ENCODE peak calls at places on chromosomes 3 and 15, in seven cellular contexts. I is IMR-90, F is lower lobe of right lung, K is psoas muscle, Z is GM23338, U is esophagus muscularis mucosa, Q is neural progenitor cell. E is an unnamed sample. For H3K36me3 and H3K4me1, the result is how much of the 10 kb centered on the place peaks cover.

GRCh38 chr15:67840747-67841634 is 1.1 kb upstream of the RNU6-1 start:
- DNase-seq in I (peak), F (no peak), K (no peak), Z (no peak), U (no peak), Q (peak), E (peak)

GRCh38 chr3:13066236-13066635 is 7.0 kb downstream of the IQSEC1 start:
- DNase-seq in I (no peak), F (no peak), K (no peak), Z (no peak), U (no peak), Q (no peak), E (no peak)

GRCh38 chr3:153752405-153753027 is 368.7 kb upstream of the ARHGEF26 start:
- DNase-seq in I (no peak), F (no peak), K (no peak), Z (no peak), U (no peak), Q (no peak), E (no peak)

GRCh38 chr3:13274874-13275332 is 145.2 kb downstream of the NUP210 start:
- DNase-seq in I (no peak), F (peak), K (no peak), Z (no peak), U (no peak), Q (no peak), E (peak)

GRCh38 chr3:71227344-71227743 is 356.2 kb downstream of the FOXP1 start:
- DNase-seq in I (no peak), F (no peak), K (no peak), Z (no peak), U (no peak), Q (no peak), E (no peak)

GRCh38 chr3:126916546-126916945 is 66.4 kb upstream of the PLXNA1 start:
- DNase-seq in I (no peak), F (no peak), K (no peak), Z (no peak), U (no peak), Q (no peak), E (no peak)

GRCh38 chr3:38630591-38630990 is 18.9 kb downstream of the SCN5A start:
- DNase-seq in I (no peak), F (no peak), K (no peak), Z (no peak), U (no peak), Q (no peak), E (no peak)

GRCh38 chr15:95141486-95141885 is 910.1 kb downstream of the MCTP2 start:
- DNase-seq in I (peak), F (no peak), K (no peak), Z (no peak), U (no peak), Q (no peak), E (peak)

GRCh38 chr15:96327155-96327741 is 3.3 kb upstream of the NR2F2 start:
- DNase-seq in I (peak), F (no peak), K (no peak), Z (peak), U (no peak), Q (peak), E (peak)

GRCh38 chr3:42118762-42119361 is 27.7 kb downstream of the TRAK1 start:
- DNase-seq in I (peak), F (no peak), K (no peak), Z (peak), U (no peak), Q (peak), E (peak)

GRCh38 chr15:55588070-55588817 is at the start of gene PYGO1:
- DNase-seq in I (peak), F (peak), K (peak), Z (peak), U (no peak), Q (peak), E (peak)

GRCh38 chr3:45906681-45907220 is 20.4 kb downstream of the CCR9 start:
- DNase-seq in I (peak), F (no peak), K (peak), Z (peak), U (no peak), Q (peak), E (peak)

GRCh38 chr3:8301977-8302589 is 199.5 kb upstream of the LMCD1 start:
- DNase-seq in I (peak), F (no peak), K (no peak), Z (peak), U (peak), Q (peak), E (peak)

GRCh38 chr15:84835661-84836384 is 18.7 kb downstream of the ALPK3 start:
- DNase-seq in I (no peak), F (no peak), K (no peak), Z (no peak), U (no peak), Q (no peak), E (no peak)

GRCh38 chr3:160403796-160404510 is 4.5 kb downstream of the SMC4 start:
- DNase-seq in I (peak), F (no peak), K (no peak), Z (no peak), U (no peak), Q (no peak), E (no peak)

GRCh38 chr3:136114421-136114820 is 81.7 kb downstream of the MSL2 start:
- DNase-seq in I (peak), F (peak), K (no peak), Z (no peak), U (no peak), Q (no peak), E (no peak)

GRCh38 chr15:31212286-31212685 is 110.8 kb upstream of the TRPM1 start:
- DNase-seq in I (no peak), F (no peak), K (no peak), Z (no peak), U (no peak), Q (no peak), E (no peak)

GRCh38 chr15:20340331-20340811 is 201.2 kb downstream of the GOLGA6L6 start:
- DNase-seq in I (peak), F (peak), K (peak), Z (no peak), U (peak), Q (no peak), E (peak)

GRCh38 chr3:186772886-186773417 is 10.4 kb upstream of the EIF4A2 start:
- DNase-seq in I (no peak), F (peak), K (peak), Z (peak), U (peak), Q (peak), E (peak)

GRCh38 chr15:31272558-31273257 is 53.9 kb upstream of the KLF13 start:
- DNase-seq in I (no peak), F (no peak), K (no peak), Z (no peak), U (peak), Q (no peak), E (peak)

GRCh38 chr3:185145511-185145910 is 7.3 kb downstream of the C3orf70 start:
- DNase-seq in I (no peak), F (no peak), K (no peak), Z (no peak), U (no peak), Q (no peak), E (no peak)

GRCh38 chr15:70244978-70245542 is 147.3 kb upstream of the TLE3 start:
- DNase-seq in I (no peak), F (no peak), K (no peak), Z (no peak), U (no peak), Q (no peak), E (no peak)

GRCh38 chr3:127831723-127832172 is 9.4 kb upstream of the MGLL start:
- DNase-seq in I (peak), F (peak), K (peak), Z (peak), U (no peak), Q (peak), E (no peak)

GRCh38 chr15:58235961-58236360 is 97.8 kb downstream of the AQP9 start:
- DNase-seq in I (peak), F (no peak), K (no peak), Z (no peak), U (no peak), Q (no peak), E (no peak)

GRCh38 chr3:50154476-50154839 is 666 bp upstream of the SEMA3F start:
- DNase-seq in I (no peak), F (peak), K (no peak), Z (peak), U (no peak), Q (no peak), E (peak)

DNA sequence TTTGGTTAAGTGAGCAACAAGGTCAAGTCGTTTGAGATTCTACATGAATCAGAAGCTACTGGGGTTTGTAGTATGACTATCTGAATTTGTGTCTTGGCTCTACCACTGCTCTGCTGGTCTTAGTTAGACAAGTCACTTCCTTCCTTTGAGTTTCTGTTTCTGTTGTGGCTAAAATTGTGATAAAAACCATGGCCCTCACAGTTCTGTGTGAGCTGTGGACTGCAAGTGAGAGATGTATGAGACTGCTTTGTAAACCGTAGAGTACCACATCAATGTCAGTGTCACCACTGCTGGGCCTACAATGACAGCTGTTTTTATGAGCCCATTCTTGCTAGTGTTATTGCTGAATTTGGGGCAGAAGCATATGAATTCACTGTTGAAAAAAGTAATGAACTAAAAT is 32.7 kb downstream of the RARB start:
- DNase-seq in I (no peak), F (no peak), K (no peak), Z (no peak), U (no peak), Q (no peak), E (no peak)
- H3K27ac ChIP-seq in I (no peak), F (no peak), K (no peak), Z (no peak), U (peak), Q (no peak), E (no peak)

GRCh38 chr3:414063-414462 is 217.5 kb downstream of the CHL1 start:
- DNase-seq in I (peak), F (no peak), K (no peak), Z (peak), U (no peak), Q (peak), E (no peak)

GRCh38 chr3:409011-409410 is 212.4 kb downstream of the CHL1 start:
- DNase-seq in I (no peak), F (no peak), K (no peak), Z (no peak), U (no peak), Q (no peak), E (no peak)

DNA sequence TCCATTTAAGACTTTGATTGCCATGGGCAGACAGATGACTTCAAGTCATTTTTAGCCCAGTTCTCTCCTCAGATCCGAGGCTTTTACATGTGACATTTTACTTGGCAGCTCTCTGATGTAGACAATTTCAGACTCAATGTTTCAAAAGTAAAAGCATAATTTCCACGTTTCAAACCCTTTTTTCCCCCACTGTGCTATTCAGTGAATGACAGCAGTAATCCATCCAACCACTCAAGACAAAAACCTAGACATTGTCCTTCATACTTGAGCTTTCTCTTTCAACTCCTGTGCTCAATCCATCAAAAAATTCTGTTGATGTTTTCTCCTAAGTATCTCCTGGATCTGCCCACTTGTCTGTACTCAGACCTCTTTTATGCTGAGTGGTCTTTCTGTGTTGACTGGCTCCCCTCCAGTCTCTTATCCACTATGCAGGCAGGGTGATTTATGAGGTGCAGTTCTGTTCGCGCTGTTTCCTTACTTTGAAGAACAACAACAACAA is 214.7 kb downstream of the CHL1 start:
- DNase-seq in I (no peak), F (no peak), K (no peak), Z (no peak), U (no peak), Q (no peak), E (no peak)
- H3K36me3 ChIP-seq in I (under half), F (under half), K (under half), Z (under half), U (under half), Q (under half), E (under half)

GRCh38 chr3:195154111-195154791 is 116.7 kb downstream of the XXYLT1 start:
- DNase-seq in I (peak), F (no peak), K (no peak), Z (no peak), U (no peak), Q (no peak), E (peak)
- H3K4me1 ChIP-seq in I (under half), F (half or more), K (under half), Z (half or more), U (half or more), Q (half or more), E (half or more)

GRCh38 chr15:63191895-63192603 is 2.6 kb downstream of the RAB8B start:
- DNase-seq in I (no peak), F (no peak), K (no peak), Z (no peak), U (no peak), Q (no peak), E (no peak)

GRCh38 chr15:63192604-63193206 is 3.3 kb downstream of the RAB8B start:
- DNase-seq in I (no peak), F (no peak), K (no peak), Z (no peak), U (no peak), Q (no peak), E (no peak)

GRCh38 chr15:63189955-63190691 is 717 bp downstream of the RAB8B start:
- DNase-seq in I (no peak), F (no peak), K (no peak), Z (no peak), U (no peak), Q (peak), E (no peak)

GRCh38 chr15:63188937-63189871 is at the start of gene RAB8B:
- DNase-seq in I (peak), F (peak), K (peak), Z (peak), U (peak), Q (peak), E (peak)

DNA sequence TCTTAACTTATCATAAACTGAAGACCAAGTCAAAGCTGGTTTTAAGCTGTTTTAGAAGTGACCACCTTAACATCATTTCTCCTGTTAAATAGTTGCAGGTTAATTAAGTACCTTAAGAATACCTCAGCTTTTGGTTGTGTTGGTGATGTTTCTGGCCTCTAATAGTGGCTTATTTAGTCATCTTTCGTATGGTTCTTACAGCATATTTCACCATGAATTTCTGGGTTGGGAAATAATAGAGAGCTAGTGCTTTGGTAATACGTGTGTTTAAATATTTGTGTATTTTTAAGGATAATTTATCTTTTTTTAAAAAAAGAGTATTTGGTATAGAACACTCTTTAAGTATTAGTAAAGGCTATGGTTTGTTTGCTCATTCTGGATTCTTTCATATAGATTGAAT is 1.6 kb downstream of the RAB8B start:
- DNase-seq in I (no peak), F (no peak), K (no peak), Z (no peak), U (no peak), Q (no peak), E (no peak)
- H3K27ac ChIP-seq in I (no peak), F (peak), K (no peak), Z (no peak), U (no peak), Q (no peak), E (peak)

GRCh38 chr15:50452927-50453326 is 28.7 kb downstream of the USP8 start:
- DNase-seq in I (peak), F (no peak), K (no peak), Z (no peak), U (no peak), Q (no peak), E (no peak)

DNA sequence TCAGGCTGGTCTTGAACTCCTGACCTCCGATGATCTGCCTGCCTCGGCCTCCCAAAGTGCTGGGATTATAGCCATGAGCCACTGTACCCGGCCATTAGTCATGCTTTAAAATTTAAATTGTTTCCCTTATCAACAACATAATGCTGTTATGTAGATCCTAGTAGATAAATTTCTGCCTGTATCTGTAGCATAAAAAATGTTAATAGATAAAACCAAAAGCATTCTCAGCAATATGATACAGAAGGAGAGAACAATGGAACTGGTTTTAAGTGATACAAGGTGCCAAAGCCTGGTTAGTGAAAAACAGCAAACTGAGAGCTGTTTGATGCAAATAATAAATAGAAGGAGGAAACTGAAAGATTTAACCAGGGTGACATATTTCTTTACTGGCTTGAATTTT is 26.5 kb downstream of the USP8 start:
- DNase-seq in I (no peak), F (no peak), K (no peak), Z (no peak), U (no peak), Q (no peak), E (no peak)
- H3K36me3 ChIP-seq in I (under half), F (half or more), K (under half), Z (under half), U (under half), Q (under half), E (under half)

GRCh38 chr3:69864141-69864540 is 124.9 kb downstream of the MITF start:
- DNase-seq in I (no peak), F (no peak), K (no peak), Z (no peak), U (no peak), Q (no peak), E (no peak)

GRCh38 chr3:69865920-69866679 is 126.8 kb downstream of the MITF start:
- DNase-seq in I (peak), F (peak), K (no peak), Z (peak), U (no peak), Q (peak), E (peak)

GRCh38 chr3:69866988-69867720 is 127.9 kb downstream of the MITF start:
- DNase-seq in I (peak), F (no peak), K (no peak), Z (no peak), U (no peak), Q (no peak), E (no peak)

GRCh38 chr3:69861556-69861955 is 122.3 kb downstream of the MITF start:
- DNase-seq in I (no peak), F (no peak), K (no peak), Z (no peak), U (no peak), Q (no peak), E (no peak)

GRCh38 chr3:69864751-69865150 is 125.5 kb downstream of the MITF start:
- DNase-seq in I (peak), F (no peak), K (no peak), Z (no peak), U (no peak), Q (no peak), E (no peak)
- H3K4me1 ChIP-seq in I (under half), F (under half), K (under half), Z (under half), U (half or more), Q (under half), E (under half)

GRCh38 chr15:28992996-28993719 is 107.4 kb downstream of the APBA2 start:
- DNase-seq in I (no peak), F (no peak), K (no peak), Z (no peak), U (no peak), Q (no peak), E (no peak)
- H3K27ac ChIP-seq in I (no peak), F (no peak), K (no peak), Z (no peak), U (peak), Q (no peak), E (no peak)